ENCODE peak calls at places on chromosomes 12 and 14, in six cellular contexts. O is left lung, L is lung, D is kidney, X is cardiac muscle cell, S is stomach. Y is an unnamed sample. For H3K9me3, the result is how much of the 10 kb centered on the place peaks cover.

GRCh38 chr14:56273151-56273550 is 154.9 kb downstream of the PELI2 start:
- DNase-seq in O (no peak), L (no peak), D (peak), X (no peak), S (no peak), Y (no peak)

GRCh38 chr12:65525501-65526141 is 247.1 kb downstream of the MSRB3 start:
- DNase-seq in O (no peak), L (no peak), D (no peak), X (no peak), S (no peak), Y (no peak)

GRCh38 chr14:69719501-69719951 is 47.4 kb upstream of the SRSF5 start:
- DNase-seq in O (no peak), L (no peak), D (peak), X (no peak), S (no peak), Y (peak)

GRCh38 chr12:57239587-57240068 is 10.1 kb downstream of the SHMT2 start:
- DNase-seq in O (no peak), L (no peak), D (no peak), X (no peak), S (no peak), Y (no peak)

GRCh38 chr12:130495156-130495555 is 157.5 kb downstream of the PIWIL1 start:
- DNase-seq in O (no peak), L (no peak), D (no peak), X (no peak), S (no peak), Y (no peak)

GRCh38 chr12:124750787-124751471 is 112.7 kb downstream of the SCARB1 start:
- DNase-seq in O (no peak), L (no peak), D (no peak), X (peak), S (no peak), Y (no peak)

GRCh38 chr12:89980236-89980635 is 271.6 kb upstream of the ATP2B1 start:
- DNase-seq in O (peak), L (no peak), D (peak), X (no peak), S (no peak), Y (peak)

GRCh38 chr14:76708028-76708427 is 53.2 kb upstream of the VASH1 start:
- DNase-seq in O (no peak), L (no peak), D (no peak), X (no peak), S (no peak), Y (no peak)

GRCh38 chr12:639988-640387 is 23.3 kb downstream of the NINJ2 start:
- DNase-seq in O (no peak), L (no peak), D (no peak), X (no peak), S (no peak), Y (no peak)

GRCh38 chr12:28563286-28563685 is 373.0 kb downstream of the CCDC91 start:
- DNase-seq in O (no peak), L (no peak), D (no peak), X (no peak), S (no peak), Y (no peak)

GRCh38 chr12:15796493-15797141 is 7.4 kb upstream of the EPS8 start:
- DNase-seq in O (no peak), L (no peak), D (peak), X (no peak), S (no peak), Y (no peak)

GRCh38 chr14:63759454-63759853 is 31.6 kb upstream of the SGPP1 start:
- DNase-seq in O (no peak), L (no peak), D (no peak), X (no peak), S (no peak), Y (no peak)

GRCh38 chr12:113880337-113880736 is 85.8 kb downstream of the RBM19 start:
- DNase-seq in O (no peak), L (no peak), D (no peak), X (no peak), S (no peak), Y (no peak)

GRCh38 chr12:52307836-52308806 is 13.1 kb downstream of the KRT83 start:
- DNase-seq in O (peak), L (peak), D (peak), X (peak), S (peak), Y (peak)

GRCh38 chr12:55686366-55687010 is 21.2 kb downstream of the ITGA7 start:
- DNase-seq in O (no peak), L (no peak), D (peak), X (no peak), S (no peak), Y (peak)

GRCh38 chr12:93300611-93301021 is 77.1 kb upstream of the NUDT4 start:
- DNase-seq in O (no peak), L (no peak), D (no peak), X (peak), S (no peak), Y (no peak)

GRCh38 chr14:55314449-55314848 is 43.2 kb downstream of the FBXO34 start:
- DNase-seq in O (no peak), L (no peak), D (no peak), X (no peak), S (no peak), Y (no peak)

GRCh38 chr14:65239143-65239672 is 136.9 kb upstream of the MAX start:
- DNase-seq in O (no peak), L (no peak), D (no peak), X (peak), S (no peak), Y (peak)

GRCh38 chr12:94207467-94208432 is 59.4 kb downstream of the PLXNC1 start:
- DNase-seq in O (no peak), L (no peak), D (no peak), X (no peak), S (no peak), Y (no peak)

GRCh38 chr12:82964446-82964845 is 277.7 kb downstream of the TMTC2 start:
- DNase-seq in O (no peak), L (no peak), D (no peak), X (peak), S (no peak), Y (no peak)

GRCh38 chr14:51262868-51263267 is 22.8 kb downstream of the TMX1 start:
- DNase-seq in O (no peak), L (no peak), D (no peak), X (no peak), S (no peak), Y (no peak)

GRCh38 chr12:57764662-57765002 is 2.2 kb downstream of the CYP27B1 start:
- DNase-seq in O (no peak), L (no peak), D (peak), X (no peak), S (no peak), Y (no peak)

GRCh38 chr14:61219256-61219655 is 61.9 kb downstream of the TMEM30B start:
- DNase-seq in O (no peak), L (no peak), D (no peak), X (no peak), S (no peak), Y (no peak)

GRCh38 chr12:6084261-6084968 is 40.1 kb downstream of the VWF start:
- DNase-seq in O (no peak), L (no peak), D (no peak), X (peak), S (no peak), Y (peak)

GRCh38 chr14:93712838-93713724 is 75.2 kb downstream of the PRIMA1 start:
- DNase-seq in O (no peak), L (no peak), D (peak), X (no peak), S (no peak), Y (no peak)

GRCh38 chr14:95722525-95723190 is 8.7 kb upstream of the TCL1A start:
- DNase-seq in O (no peak), L (no peak), D (no peak), X (no peak), S (no peak), Y (no peak)

GRCh38 chr14:22737052-22737451 is 29.4 kb upstream of the OXA1L start:
- DNase-seq in O (no peak), L (no peak), D (no peak), X (no peak), S (no peak), Y (no peak)

GRCh38 chr12:118063567-118064391 is 2.8 kb upstream of the WSB2 start:
- DNase-seq in O (no peak), L (no peak), D (no peak), X (no peak), S (no peak), Y (no peak)

GRCh38 chr12:56300644-56301464 is 724 bp upstream of the CS start:
- DNase-seq in O (no peak), L (no peak), D (no peak), X (no peak), S (no peak), Y (no peak)

GRCh38 chr12:117522559-117522958 is 161.1 kb upstream of the NOS1 start:
- DNase-seq in O (no peak), L (no peak), D (no peak), X (no peak), S (no peak), Y (no peak)

GRCh38 chr12:6376079-6376941 is 947 bp upstream of the SCNN1A start:
- DNase-seq in O (peak), L (peak), D (peak), X (peak), S (peak), Y (peak)

GRCh38 chr14:30597496-30597895 is 24.6 kb upstream of the SCFD1 start:
- DNase-seq in O (no peak), L (no peak), D (no peak), X (no peak), S (no peak), Y (no peak)

GRCh38 chr14:104135121-104135903 is 3.1 kb upstream of the KIF26A start:
- DNase-seq in O (peak), L (no peak), D (peak), X (peak), S (no peak), Y (peak)

GRCh38 chr12:105910030-105910429 is 228.7 kb downstream of the NUAK1 start:
- DNase-seq in O (no peak), L (no peak), D (no peak), X (no peak), S (no peak), Y (no peak)

GRCh38 chr14:54105898-54106297 is 149.3 kb upstream of the BMP4 start:
- DNase-seq in O (peak), L (peak), D (peak), X (no peak), S (peak), Y (no peak)

GRCh38 chr12:22266101-22266500 is 68.4 kb downstream of the ST8SIA1 start:
- DNase-seq in O (no peak), L (no peak), D (no peak), X (no peak), S (no peak), Y (no peak)

GRCh38 chr12:124392991-124393790 is 98.3 kb downstream of the RFLNA start:
- DNase-seq in O (peak), L (peak), D (peak), X (no peak), S (peak), Y (peak)

GRCh38 chr12:52036587-52037171 is 14.6 kb upstream of the NR4A1 start:
- DNase-seq in O (peak), L (peak), D (peak), X (peak), S (peak), Y (peak)

GRCh38 chr14:104116544-104117340 is 21.6 kb upstream of the KIF26A start:
- DNase-seq in O (peak), L (peak), D (peak), X (peak), S (peak), Y (no peak)

GRCh38 chr14:78985668-78986073 is 815.5 kb downstream of the NRXN3 start:
- DNase-seq in O (no peak), L (no peak), D (no peak), X (no peak), S (no peak), Y (no peak)

GRCh38 chr14:106872619-106873446 is 1346.5 kb downstream of the TMEM121 start:
- DNase-seq in O (peak), L (peak), D (peak), X (no peak), S (peak), Y (no peak)
- H3K9me3 ChIP-seq in O (under half), L (under half), D (under half), X (under half), S (under half), Y (under half)

DNA sequence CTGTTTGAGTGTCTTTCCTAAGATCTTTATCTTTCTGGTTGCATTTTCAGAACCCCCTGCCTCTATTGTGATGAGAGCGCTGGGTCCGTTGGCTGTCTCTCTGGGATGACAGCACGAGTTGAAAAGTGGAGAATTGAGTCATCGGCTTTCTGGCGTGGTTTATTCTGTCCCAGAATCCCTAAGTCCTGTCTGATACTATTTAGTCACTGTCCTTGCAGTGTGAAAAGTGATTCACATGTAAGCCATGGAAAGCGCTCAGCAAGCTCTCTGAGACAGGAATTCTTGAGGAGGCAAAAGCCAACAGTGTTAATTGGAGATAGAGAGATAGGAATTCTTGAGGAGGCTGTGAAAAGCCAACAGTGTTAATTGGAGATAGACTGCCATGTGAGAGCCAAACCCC is 121.7 kb downstream of the CHST11 start:
- DNase-seq in O (no peak), L (no peak), D (no peak), X (no peak), S (no peak), Y (no peak)
- H3K4me3 ChIP-seq in O (no peak), L (no peak), D (no peak), X (no peak), S (no peak), Y (no peak)

DNA sequence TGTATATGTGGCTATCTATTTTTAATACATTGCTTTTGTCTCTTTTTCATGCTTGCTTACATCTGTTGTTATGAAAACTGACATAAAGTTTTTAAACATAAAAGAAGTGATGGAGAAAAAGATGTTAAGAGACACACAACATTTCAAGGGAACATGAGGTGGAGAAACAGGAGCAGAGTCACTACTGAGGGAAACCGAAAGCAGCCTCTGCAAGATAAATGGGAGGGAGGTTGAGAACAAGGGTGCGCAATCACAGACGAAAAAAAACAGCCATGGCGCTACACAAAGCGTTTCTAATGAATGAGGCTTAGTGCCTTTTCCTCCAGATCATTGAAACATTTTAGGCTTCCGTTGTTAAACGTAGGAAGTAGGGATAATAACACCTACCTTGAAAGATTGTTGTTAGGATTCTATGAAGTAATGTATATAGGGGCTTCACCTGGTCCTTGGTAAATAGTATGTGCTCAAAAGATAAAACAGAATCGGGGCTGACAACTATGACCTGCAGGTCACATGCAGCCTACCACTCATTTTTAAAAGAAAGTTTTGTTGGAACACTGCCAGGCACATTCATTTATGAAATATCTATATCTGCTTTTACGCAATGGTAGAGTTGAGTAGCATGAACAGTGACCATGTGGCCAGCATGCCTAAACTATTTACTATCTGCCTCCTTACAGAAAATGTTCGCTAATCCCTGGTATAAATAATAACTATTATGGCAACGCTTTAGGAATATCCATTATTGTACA is 228.2 kb upstream of the NPAS3 start:
- DNase-seq in O (no peak), L (no peak), D (no peak), X (no peak), S (no peak), Y (no peak)
- TF ChIP-seq CTCF in O (no peak), L (no peak), D (no peak), X (no peak), S (no peak), Y (no peak)

DNA sequence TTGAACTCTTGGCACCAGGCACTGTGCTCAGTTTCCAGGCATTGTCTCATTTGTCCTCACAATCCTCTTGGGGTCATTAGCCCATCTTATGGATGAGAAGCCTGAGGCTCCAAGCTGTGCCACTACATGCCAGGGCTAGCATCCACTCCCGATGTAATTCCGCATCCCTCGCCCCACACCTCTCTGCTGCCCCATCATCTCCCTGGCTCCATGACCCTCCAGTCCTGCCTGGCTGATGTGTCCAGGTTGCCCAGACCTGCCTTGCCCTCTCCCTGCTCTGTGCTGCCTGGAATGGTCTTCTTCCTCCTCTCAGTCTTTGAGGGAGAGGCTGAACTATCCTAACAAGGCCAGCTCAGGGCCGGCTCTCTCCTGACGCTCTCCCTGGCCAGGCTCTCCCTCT is 27.5 kb downstream of the PIGH start:
- DNase-seq in O (no peak), L (no peak), D (no peak), X (no peak), S (no peak), Y (no peak)
- H3K9me3 ChIP-seq in O (under half), L (under half), D (under half), X (under half), S (under half), Y (under half)

DNA sequence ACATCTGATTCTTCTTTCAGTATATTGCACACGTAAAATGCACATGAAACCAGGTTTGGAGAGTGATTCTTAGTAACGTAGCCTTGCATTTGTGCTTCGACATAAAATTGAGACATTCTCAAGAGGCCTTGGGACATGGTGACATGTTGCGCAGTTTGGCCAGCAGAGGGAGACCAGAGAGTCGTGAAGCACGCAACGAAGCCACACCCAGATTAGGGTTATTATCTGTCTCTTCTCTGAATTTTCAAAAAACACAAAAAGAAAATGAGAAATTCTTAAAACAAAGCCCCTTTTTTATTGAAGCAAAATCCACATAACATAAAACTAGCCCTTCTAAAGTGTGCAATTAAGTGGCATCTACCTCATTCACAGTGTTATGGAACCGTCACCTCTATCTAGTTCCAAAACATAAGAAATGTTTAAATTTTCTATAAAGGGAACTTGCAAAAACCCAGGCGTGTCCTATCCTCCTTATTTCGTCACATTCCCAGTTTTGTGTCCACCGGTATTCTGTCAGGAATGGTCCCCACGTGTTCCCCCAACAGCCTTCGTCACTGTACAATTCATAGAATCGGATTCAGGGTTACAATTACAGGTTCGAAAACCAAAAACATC is 108.8 kb upstream of the ATF7IP start:
- DNase-seq in O (peak), L (peak), D (peak), X (peak), S (peak), Y (peak)
- H3K4me3 ChIP-seq in O (no peak), L (no peak), D (no peak), X (peak), S (no peak), Y (no peak)

GRCh38 chr12:110301065-110301806 is 20.2 kb downstream of the ATP2A2 start:
- DNase-seq in O (no peak), L (no peak), D (no peak), X (peak), S (no peak), Y (no peak)
- TF ChIP-seq CTCF in O (no peak), L (no peak), D (no peak), X (no peak), S (no peak), Y (no peak)

Y was measured in tibial artery.